ENCODE peak calls at places on chromosomes 16 and 17, in four cellular contexts. O is K562, R is WTC11, N is HepG2. C is an unnamed sample.

GRCh38 chr16:24125199-24125598 is 130.9 kb upstream of the CACNG3 start:
- DNase-seq in O (no peak), R (no peak), N (no peak), C (no peak)

GRCh38 chr17:12522743-12523181 is 142.9 kb upstream of the MYOCD start:
- DNase-seq in O (no peak), R (no peak), N (peak; percentile 29), C (peak; percentile 20)

GRCh38 chr16:23324727-23325126 is 22.6 kb downstream of the SCNN1B start:
- DNase-seq in O (no peak), R (no peak), N (peak; percentile 44), C (peak; percentile 73)

GRCh38 chr17:27524594-27524993 is 68.3 kb downstream of the KSR1 start:
- DNase-seq in O (no peak), R (no peak), N (no peak), C (no peak)

GRCh38 chr16:27803775-27804549 is 254.0 kb downstream of the KATNIP start:
- DNase-seq in O (no peak), R (no peak), N (no peak), C (no peak)

GRCh38 chr17:82214012-82214628 is 1.5 kb upstream of the CCDC57 start:
- DNase-seq in O (peak; percentile 44), R (no peak), N (no peak), C (no peak)

GRCh38 chr17:78664476-78665384 is 87.5 kb upstream of the DNAH17 start:
- DNase-seq in O (peak; percentile 13), R (no peak), N (peak; percentile 71), C (no peak)

GRCh38 chr17:7929158-7930029 is at the start of gene KCNAB3:
- DNase-seq in O (peak; percentile 20), R (peak; percentile 87), N (no peak), C (peak; percentile 31)

GRCh38 chr17:18981385-18981641 is 23.3 kb downstream of the FAM83G start:
- DNase-seq in O (no peak), R (no peak), N (no peak), C (no peak)

GRCh38 chr17:40472733-40473452 is 28.5 kb downstream of the TNS4 start:
- DNase-seq in O (no peak), R (no peak), N (no peak), C (no peak)

GRCh38 chr17:27489045-27489715 is 32.9 kb downstream of the KSR1 start:
- DNase-seq in O (no peak), R (no peak), N (no peak), C (peak; percentile 67)

GRCh38 chr17:65345261-65346060 is 208.3 kb downstream of the RGS9 start:
- DNase-seq in O (no peak), R (no peak), N (no peak), C (no peak)
- TF ChIP-seq NR3C1 in O (no peak), R (no peak), N (no peak), C (no peak)

GRCh38 chr17:57892820-57893595 is 43.2 kb upstream of the MRPS23 start:
- DNase-seq in O (peak; percentile 11), R (peak; percentile 23), N (peak; percentile 97), C (peak; percentile 90)
- TF ChIP-seq NR3C1 in O (no peak), R (no peak), N (no peak), C (no peak)

DNA sequence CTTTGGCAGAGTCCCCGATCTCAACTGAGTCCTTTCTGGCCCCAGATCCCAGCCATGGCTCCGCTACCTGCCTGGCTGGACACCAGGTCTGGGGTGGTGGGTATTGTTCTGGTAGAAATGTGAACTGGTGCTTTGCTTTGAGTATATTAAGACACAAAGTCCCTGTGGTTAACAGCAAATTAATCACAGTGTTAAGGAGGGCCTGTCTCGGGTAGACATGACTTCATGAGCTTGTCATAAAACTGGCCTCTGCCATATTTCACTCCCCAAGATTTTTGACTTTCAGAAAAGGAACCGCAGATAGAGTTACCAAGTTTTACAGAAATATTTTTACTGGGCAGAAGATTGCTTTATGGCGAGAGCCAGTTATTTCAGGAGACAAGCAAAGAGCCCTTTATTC is 19.5 kb downstream of the NKD1 start:
- DNase-seq in O (no peak), R (no peak), N (no peak), C (no peak)
- TF ChIP-seq NR3C1 in O (no peak), R (no peak), N (no peak), C (no peak)

DNA sequence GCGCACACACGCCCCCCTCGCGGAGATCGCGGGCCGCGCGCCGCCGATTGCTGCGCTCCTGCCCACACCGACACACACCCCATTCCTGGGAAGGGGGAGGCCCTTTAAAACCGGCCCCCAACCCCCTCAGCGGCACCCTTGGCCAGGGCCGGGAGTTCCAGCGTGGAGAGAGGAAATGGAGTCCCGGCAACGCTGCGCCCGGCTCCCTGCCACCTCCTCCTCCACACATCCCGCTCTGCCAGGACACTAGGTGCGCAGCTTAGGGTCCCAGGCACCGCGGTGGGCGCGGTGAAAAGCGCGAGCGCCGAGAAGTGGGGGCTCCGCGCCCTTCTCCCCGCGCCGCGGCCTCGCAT is 397 bp downstream of the CDC42EP4 start:
- DNase-seq in O (no peak), R (no peak), N (no peak), C (no peak)
- TF ChIP-seq NR3C1 in O (no peak), R (no peak), N (no peak), C (no peak)

GRCh38 chr16:67731071-67731810 is 12.1 kb upstream of the GFOD2 start:
- DNase-seq in O (no peak), R (no peak), N (no peak), C (no peak)
- TF ChIP-seq NR3C1 in O (no peak), R (no peak), N (no peak), C (no peak)

DNA sequence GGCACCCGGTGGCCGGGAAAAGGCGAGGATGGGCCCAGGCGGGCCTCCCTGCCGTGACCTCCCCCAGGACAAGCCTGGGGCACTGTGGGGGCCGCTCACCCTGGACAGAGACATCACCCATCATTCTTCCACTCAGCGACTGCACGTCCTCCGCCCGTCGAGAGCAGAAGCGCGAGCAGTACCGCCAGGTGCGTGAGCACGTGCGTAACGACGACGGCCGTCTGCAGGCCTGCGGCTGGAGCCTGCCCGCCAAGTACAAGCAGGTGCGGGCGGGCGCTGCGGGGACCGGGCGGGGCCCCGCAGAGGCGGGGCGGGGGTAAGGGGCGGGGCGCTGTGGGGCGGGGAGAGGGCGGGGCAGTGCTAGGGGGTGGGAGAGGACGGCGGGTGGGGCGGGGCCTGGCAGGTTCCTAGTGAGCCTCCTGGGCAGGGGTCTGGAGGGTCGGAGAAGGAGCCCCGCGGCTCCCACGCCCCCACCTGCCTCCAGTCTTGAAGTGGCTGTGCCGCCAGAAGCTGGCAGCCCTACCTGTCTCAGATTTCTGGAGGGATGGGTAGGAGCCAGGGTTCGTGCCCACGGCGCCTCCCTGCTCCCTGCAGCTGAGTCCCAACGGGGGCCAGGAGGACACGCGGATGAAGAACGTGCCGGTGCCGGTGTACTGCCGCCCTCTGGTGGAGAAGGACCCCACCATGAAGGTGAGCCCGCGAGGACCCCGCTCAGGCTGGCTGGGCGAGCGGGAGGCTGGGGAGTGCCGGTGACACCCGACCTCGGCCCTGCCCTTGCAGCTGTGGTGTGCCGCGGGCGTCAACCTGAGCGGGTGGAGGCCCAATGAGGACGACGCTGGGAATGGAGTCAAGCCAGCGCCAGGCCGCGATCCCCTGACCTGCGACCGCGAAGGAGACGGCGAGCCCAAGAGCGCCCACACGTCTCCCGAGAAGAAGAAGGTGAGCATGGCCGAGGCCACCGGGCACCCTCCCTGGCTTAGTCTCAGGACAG is 7.5 kb downstream of the NME3 start:
- DNase-seq in O (peak; percentile 69), R (peak; percentile 91), N (no peak), C (peak; percentile 56)
- TF ChIP-seq NR3C1 in O (no peak), R (peak; percentile 53), N (no peak), C (no peak)

GRCh38 chr17:61404702-61405046 is 5.0 kb downstream of the TBX2 start:
- DNase-seq in O (no peak), R (peak; percentile 39), N (no peak), C (no peak)
- TF ChIP-seq NR3C1 in O (no peak), R (no peak), N (no peak), C (no peak)

GRCh38 chr16:10081201-10081940 is 100.9 kb downstream of the GRIN2A start:
- DNase-seq in O (no peak), R (no peak), N (no peak), C (no peak)
- TF ChIP-seq NR3C1 in O (no peak), R (no peak), N (no peak), C (no peak)

GRCh38 chr17:75030161-75030560 is 16.6 kb downstream of the ATP5PD start:
- DNase-seq in O (no peak), R (no peak), N (no peak), C (no peak)

GRCh38 chr17:75033346-75034235 is 13.2 kb downstream of the ATP5PD start:
- DNase-seq in O (peak; percentile 96), R (peak; percentile 99), N (peak; percentile 94), C (peak; percentile 97)

GRCh38 chr17:75034236-75034908 is 12.4 kb downstream of the ATP5PD start:
- DNase-seq in O (peak; percentile 96), R (peak; percentile 96), N (peak; percentile 94), C (peak; percentile 97)

GRCh38 chr17:75031972-75032895 is 14.5 kb downstream of the ATP5PD start:
- DNase-seq in O (peak; percentile 64), R (peak; percentile 35), N (peak; percentile 54), C (peak; percentile 98)

GRCh38 chr17:75032896-75033294 is 13.9 kb downstream of the ATP5PD start:
- DNase-seq in O (peak; percentile 37), R (no peak), N (no peak), C (peak; percentile 52)
- TF ChIP-seq NR3C1 in O (no peak), R (no peak), N (no peak), C (no peak)

C was measured in A549.